ENCODE peak calls at places on chromosomes 2 and 18, in five cellular contexts. One of them, this sample, is unnamed. For H3K4me1, the result is how much of the 10 kb centered on the place peaks cover.

GRCh38 chr2:213834331-213834730 is 550.1 kb downstream of the SPAG16 start:
- DNase-seq in heart left ventricle: no peak
- DNase-seq in A549: peak
- DNase-seq in astrocyte: peak
- DNase-seq in Panc1: no peak
- DNase-seq in this sample: peak

GRCh38 chr2:72827999-72828646 is 2.3 kb upstream of the EXOC6B start:
- DNase-seq in Panc1: no peak
- DNase-seq in heart left ventricle: no peak
- DNase-seq in A549: no peak
- DNase-seq in astrocyte: peak
- DNase-seq in this sample: peak

GRCh38 chr2:48471048-48471474 is 58.9 kb upstream of the STON1 start:
- DNase-seq in astrocyte: peak
- DNase-seq in Panc1: peak
- DNase-seq in A549: peak
- DNase-seq in heart left ventricle: no peak
- DNase-seq in this sample: peak

GRCh38 chr2:19754907-19755306 is 146.9 kb downstream of the TTC32 start:
- DNase-seq in A549: no peak
- DNase-seq in astrocyte: peak
- DNase-seq in Panc1: no peak
- DNase-seq in heart left ventricle: no peak
- DNase-seq in this sample: peak

GRCh38 chr2:95053543-95053942 is 28.0 kb downstream of the MAL start:
- DNase-seq in astrocyte: no peak
- DNase-seq in heart left ventricle: no peak
- DNase-seq in A549: no peak
- DNase-seq in Panc1: no peak
- DNase-seq in this sample: no peak

GRCh38 chr2:36509077-36509476 is 88.9 kb downstream of the FEZ2 start:
- DNase-seq in heart left ventricle: no peak
- DNase-seq in A549: no peak
- DNase-seq in astrocyte: no peak
- DNase-seq in Panc1: no peak
- DNase-seq in this sample: no peak

GRCh38 chr2:190718652-190719526 is 70.0 kb downstream of the NAB1 start:
- DNase-seq in heart left ventricle: peak
- DNase-seq in Panc1: peak
- DNase-seq in astrocyte: peak
- DNase-seq in A549: peak
- DNase-seq in this sample: peak

GRCh38 chr2:1553671-1554295 is 140.5 kb downstream of the TPO start:
- DNase-seq in Panc1: no peak
- DNase-seq in heart left ventricle: no peak
- DNase-seq in A549: peak
- DNase-seq in astrocyte: peak
- DNase-seq in this sample: peak

GRCh38 chr18:79695856-79696850 is 16.6 kb downstream of the CTDP1 start:
- DNase-seq in heart left ventricle: peak
- DNase-seq in Panc1: no peak
- DNase-seq in A549: no peak
- DNase-seq in astrocyte: no peak
- DNase-seq in this sample: no peak

GRCh38 chr2:128756372-128756730 is 437.7 kb upstream of the HS6ST1 start:
- DNase-seq in A549: no peak
- DNase-seq in astrocyte: no peak
- DNase-seq in Panc1: no peak
- DNase-seq in heart left ventricle: no peak
- DNase-seq in this sample: no peak

GRCh38 chr2:98734157-98734556 is 3.2 kb upstream of the MGAT4A start:
- DNase-seq in Panc1: no peak
- DNase-seq in A549: no peak
- DNase-seq in heart left ventricle: no peak
- DNase-seq in astrocyte: no peak
- DNase-seq in this sample: no peak

GRCh38 chr18:11981633-11982366 is 493 bp downstream of the IMPA2 start:
- DNase-seq in Panc1: no peak
- DNase-seq in astrocyte: no peak
- DNase-seq in heart left ventricle: peak
- DNase-seq in A549: peak
- DNase-seq in this sample: peak

GRCh38 chr2:41933585-41934322 is 114.1 kb upstream of the PKDCC start:
- DNase-seq in A549: peak
- DNase-seq in astrocyte: peak
- DNase-seq in Panc1: no peak
- DNase-seq in heart left ventricle: no peak
- DNase-seq in this sample: no peak

GRCh38 chr2:71552356-71552755 is 99.0 kb downstream of the DYSF start:
- DNase-seq in heart left ventricle: peak
- DNase-seq in Panc1: no peak
- DNase-seq in A549: no peak
- DNase-seq in astrocyte: no peak
- DNase-seq in this sample: no peak

GRCh38 chr2:173990970-173991819 is 26.0 kb upstream of the SP3 start:
- DNase-seq in astrocyte: no peak
- DNase-seq in heart left ventricle: peak
- DNase-seq in Panc1: no peak
- DNase-seq in A549: no peak
- DNase-seq in this sample: no peak

GRCh38 chr2:48600917-48601316 is 16.7 kb upstream of the GTF2A1L start:
- DNase-seq in heart left ventricle: no peak
- DNase-seq in astrocyte: peak
- DNase-seq in A549: no peak
- DNase-seq in Panc1: no peak
- DNase-seq in this sample: no peak

GRCh38 chr2:28335666-28336065 is 57.0 kb upstream of the FOSL2 start:
- DNase-seq in astrocyte: no peak
- DNase-seq in A549: no peak
- DNase-seq in Panc1: no peak
- DNase-seq in heart left ventricle: no peak
- DNase-seq in this sample: no peak

GRCh38 chr18:63676526-63676925 is 14.8 kb upstream of the SERPINB3 start:
- DNase-seq in Panc1: no peak
- DNase-seq in A549: no peak
- DNase-seq in astrocyte: no peak
- DNase-seq in heart left ventricle: no peak
- DNase-seq in this sample: peak

GRCh38 chr2:74164761-74165160 is 13.9 kb downstream of the MOB1A start:
- DNase-seq in A549: no peak
- DNase-seq in Panc1: no peak
- DNase-seq in astrocyte: no peak
- DNase-seq in heart left ventricle: no peak
- DNase-seq in this sample: no peak

GRCh38 chr18:46174317-46175039 is 70.3 kb downstream of the HAUS1 start:
- DNase-seq in heart left ventricle: peak
- DNase-seq in astrocyte: peak
- DNase-seq in A549: no peak
- DNase-seq in Panc1: no peak
- DNase-seq in this sample: no peak

GRCh38 chr2:119198267-119198840 is 25.3 kb upstream of the STEAP3 start:
- DNase-seq in astrocyte: peak
- DNase-seq in Panc1: no peak
- DNase-seq in A549: no peak
- DNase-seq in heart left ventricle: no peak
- DNase-seq in this sample: no peak

GRCh38 chr2:168118733-168119518 is 128.5 kb downstream of the STK39 start:
- DNase-seq in astrocyte: peak
- DNase-seq in heart left ventricle: no peak
- DNase-seq in A549: peak
- DNase-seq in Panc1: peak
- DNase-seq in this sample: peak

GRCh38 chr2:160582481-160583161 is 89.0 kb upstream of the RBMS1 start:
- DNase-seq in astrocyte: peak
- DNase-seq in Panc1: no peak
- DNase-seq in heart left ventricle: no peak
- DNase-seq in A549: no peak
- DNase-seq in this sample: no peak

GRCh38 chr18:23173912-23174311 is 38.6 kb downstream of the CABLES1 start:
- DNase-seq in Panc1: no peak
- DNase-seq in astrocyte: no peak
- DNase-seq in A549: no peak
- DNase-seq in heart left ventricle: no peak
- DNase-seq in this sample: no peak

GRCh38 chr2:67130526-67131309 is 266.4 kb upstream of the ETAA1 start:
- DNase-seq in heart left ventricle: no peak
- DNase-seq in Panc1: no peak
- DNase-seq in astrocyte: peak
- DNase-seq in A549: no peak
- DNase-seq in this sample: no peak

GRCh38 chr2:127864877-127865276 is 6.9 kb upstream of the POLR2D start:
- DNase-seq in astrocyte: no peak
- DNase-seq in A549: peak
- DNase-seq in heart left ventricle: no peak
- DNase-seq in Panc1: no peak
- DNase-seq in this sample: no peak

GRCh38 chr2:119025762-119026351 is 83.9 kb downstream of the MARCO start:
- DNase-seq in A549: no peak
- DNase-seq in Panc1: no peak
- DNase-seq in astrocyte: no peak
- DNase-seq in heart left ventricle: no peak
- DNase-seq in this sample: no peak

GRCh38 chr2:108927936-108928659 is 60.9 kb downstream of the EDAR start:
- DNase-seq in Panc1: peak
- DNase-seq in astrocyte: peak
- DNase-seq in heart left ventricle: no peak
- DNase-seq in A549: peak
- DNase-seq in this sample: peak

GRCh38 chr2:128490881-128491778 is 172.5 kb upstream of the HS6ST1 start:
- DNase-seq in A549: no peak
- DNase-seq in heart left ventricle: no peak
- DNase-seq in Panc1: no peak
- DNase-seq in astrocyte: no peak
- DNase-seq in this sample: no peak

GRCh38 chr18:35424356-35424755 is 47.2 kb upstream of the ZNF396 start:
- DNase-seq in A549: no peak
- DNase-seq in heart left ventricle: no peak
- DNase-seq in Panc1: no peak
- DNase-seq in astrocyte: no peak
- DNase-seq in this sample: no peak

GRCh38 chr18:57542801-57543427 is 43.6 kb downstream of the FECH start:
- DNase-seq in Panc1: no peak
- DNase-seq in A549: no peak
- DNase-seq in heart left ventricle: no peak
- DNase-seq in astrocyte: no peak
- DNase-seq in this sample: peak

GRCh38 chr2:174778479-174778962 is 14.2 kb upstream of the CHRNA1 start:
- DNase-seq in A549: no peak
- DNase-seq in astrocyte: peak
- DNase-seq in heart left ventricle: peak
- DNase-seq in Panc1: no peak
- DNase-seq in this sample: no peak

GRCh38 chr2:190984595-190984994 is 29.4 kb downstream of the STAT1 start:
- DNase-seq in astrocyte: peak
- DNase-seq in heart left ventricle: no peak
- DNase-seq in Panc1: no peak
- DNase-seq in A549: no peak
- DNase-seq in this sample: peak

GRCh38 chr18:37334494-37335125 is 231.0 kb downstream of the CELF4 start:
- DNase-seq in A549: no peak
- DNase-seq in Panc1: no peak
- DNase-seq in astrocyte: peak
- DNase-seq in heart left ventricle: no peak
- DNase-seq in this sample: no peak

GRCh38 chr2:120720746-120721145 is 14.9 kb upstream of the GLI2 start:
- DNase-seq in heart left ventricle: no peak
- DNase-seq in A549: no peak
- DNase-seq in Panc1: no peak
- DNase-seq in astrocyte: no peak
- DNase-seq in this sample: no peak

GRCh38 chr18:9557250-9557943 is 57.0 kb downstream of the PPP4R1 start:
- DNase-seq in astrocyte: no peak
- DNase-seq in Panc1: no peak
- DNase-seq in heart left ventricle: no peak
- DNase-seq in A549: no peak
- DNase-seq in this sample: peak
- H3K27ac ChIP-seq in astrocyte: no peak
- H3K27ac ChIP-seq in Panc1: no peak
- H3K27ac ChIP-seq in heart left ventricle: no peak
- H3K27ac ChIP-seq in A549: no peak
- H3K27ac ChIP-seq in this sample: peak

GRCh38 chr2:54605836-54606235 is 117.6 kb upstream of the EML6 start:
- DNase-seq in heart left ventricle: no peak
- DNase-seq in Panc1: no peak
- DNase-seq in astrocyte: peak
- DNase-seq in A549: no peak
- DNase-seq in this sample: no peak

GRCh38 chr2:54606393-54606973 is 117.0 kb upstream of the EML6 start:
- DNase-seq in heart left ventricle: peak
- DNase-seq in astrocyte: no peak
- DNase-seq in Panc1: no peak
- DNase-seq in A549: no peak
- DNase-seq in this sample: no peak

GRCh38 chr2:54603357-54603756 is 120.1 kb upstream of the EML6 start:
- DNase-seq in A549: no peak
- DNase-seq in astrocyte: no peak
- DNase-seq in heart left ventricle: no peak
- DNase-seq in Panc1: no peak
- DNase-seq in this sample: no peak

GRCh38 chr2:54603796-54604195 is 119.7 kb upstream of the EML6 start:
- DNase-seq in Panc1: no peak
- DNase-seq in heart left ventricle: no peak
- DNase-seq in A549: no peak
- DNase-seq in astrocyte: no peak
- DNase-seq in this sample: no peak

GRCh38 chr2:54604771-54605350 is 118.6 kb upstream of the EML6 start:
- DNase-seq in A549: no peak
- DNase-seq in Panc1: no peak
- DNase-seq in heart left ventricle: no peak
- DNase-seq in astrocyte: no peak
- DNase-seq in this sample: no peak
- H3K4me1 ChIP-seq in A549: half or more
- H3K4me1 ChIP-seq in Panc1: under half
- H3K4me1 ChIP-seq in heart left ventricle: half or more
- H3K4me1 ChIP-seq in astrocyte: half or more
- H3K4me1 ChIP-seq in this sample: under half

GRCh38 chr2:237282568-237283128 is 131.3 kb downstream of the COL6A3 start:
- DNase-seq in astrocyte: peak
- DNase-seq in heart left ventricle: peak
- DNase-seq in Panc1: no peak
- DNase-seq in A549: no peak
- DNase-seq in this sample: no peak
- H3K27ac ChIP-seq in astrocyte: peak
- H3K27ac ChIP-seq in heart left ventricle: peak
- H3K27ac ChIP-seq in Panc1: peak
- H3K27ac ChIP-seq in A549: peak
- H3K27ac ChIP-seq in this sample: no peak

GRCh38 chr2:43460141-43460540 is 135.7 kb downstream of the THADA start:
- DNase-seq in Panc1: no peak
- DNase-seq in heart left ventricle: no peak
- DNase-seq in A549: no peak
- DNase-seq in astrocyte: no peak
- DNase-seq in this sample: no peak
- H3K4me1 ChIP-seq in Panc1: under half
- H3K4me1 ChIP-seq in heart left ventricle: half or more
- H3K4me1 ChIP-seq in A549: half or more
- H3K4me1 ChIP-seq in astrocyte: half or more
- H3K4me1 ChIP-seq in this sample: under half

This sample was measured in foreskin keratinocyte.